ENCODE peak calls at places on chromosomes 12 and 14, in six cellular contexts. Z is spleen, G is colonic mucosa, I is mammary epithelial cell, W is ovary, H is A673. D is an unnamed sample.

GRCh38 chr14:105711058-105711620 is 184.8 kb downstream of the TMEM121 start:
- DNase-seq in G (no peak), W (no peak), H (no peak), I (no peak), Z (no peak), D (no peak)

GRCh38 chr14:94380225-94381148 is 7.9 kb downstream of the SERPINA1 start:
- DNase-seq in I (no peak), H (no peak), Z (no peak), W (no peak), G (no peak), D (no peak)

GRCh38 chr12:123696641-123697040 is 15.5 kb upstream of the ATP6V0A2 start:
- DNase-seq in I (no peak), Z (no peak), W (no peak), H (no peak), G (no peak), D (no peak)

GRCh38 chr12:127459166-127459565 is 807.8 kb upstream of the TMEM132C start:
- DNase-seq in H (no peak), G (no peak), Z (no peak), W (no peak), I (no peak), D (no peak)

GRCh38 chr14:68295316-68295816 is 475.8 kb downstream of the RAD51B start:
- DNase-seq in G (peak; percentile 65), Z (peak; percentile 75), H (no peak), W (peak; percentile 77), I (no peak), D (peak; percentile 41)

GRCh38 chr14:79018846-79019245 is 848.7 kb downstream of the NRXN3 start:
- DNase-seq in I (peak; percentile 47), W (no peak), G (no peak), Z (no peak), H (no peak), D (no peak)

GRCh38 chr12:93434305-93434704 is 7.4 kb downstream of the UBE2N start:
- DNase-seq in Z (no peak), W (no peak), G (no peak), I (no peak), H (no peak), D (no peak)

GRCh38 chr12:76915381-76916169 is 36.8 kb upstream of the CSRP2 start:
- DNase-seq in I (no peak), G (no peak), H (no peak), W (no peak), Z (no peak), D (no peak)

GRCh38 chr14:30194769-30195168 is 267.1 kb upstream of the PRKD1 start:
- DNase-seq in G (no peak), H (peak; percentile 43), Z (no peak), I (peak; percentile 5), W (no peak), D (no peak)

GRCh38 chr12:62834406-62834805 is 100.5 kb downstream of the PPM1H start:
- DNase-seq in Z (no peak), G (no peak), H (no peak), W (peak; percentile 55), I (no peak), D (peak; percentile 43)

GRCh38 chr14:75283162-75283883 is 4.7 kb downstream of the FOS start:
- DNase-seq in H (no peak), G (peak; percentile 74), Z (peak; percentile 76), I (peak; percentile 44), W (no peak), D (no peak)

GRCh38 chr14:68807987-68808386 is 15.1 kb upstream of the ZFP36L1 start:
- DNase-seq in H (no peak), G (no peak), W (no peak), Z (peak; percentile 78), I (no peak), D (no peak)

GRCh38 chr14:74890262-74890661 is 8.5 kb downstream of the DLST start:
- DNase-seq in Z (no peak), I (no peak), W (no peak), H (no peak), G (no peak), D (no peak)

DNA sequence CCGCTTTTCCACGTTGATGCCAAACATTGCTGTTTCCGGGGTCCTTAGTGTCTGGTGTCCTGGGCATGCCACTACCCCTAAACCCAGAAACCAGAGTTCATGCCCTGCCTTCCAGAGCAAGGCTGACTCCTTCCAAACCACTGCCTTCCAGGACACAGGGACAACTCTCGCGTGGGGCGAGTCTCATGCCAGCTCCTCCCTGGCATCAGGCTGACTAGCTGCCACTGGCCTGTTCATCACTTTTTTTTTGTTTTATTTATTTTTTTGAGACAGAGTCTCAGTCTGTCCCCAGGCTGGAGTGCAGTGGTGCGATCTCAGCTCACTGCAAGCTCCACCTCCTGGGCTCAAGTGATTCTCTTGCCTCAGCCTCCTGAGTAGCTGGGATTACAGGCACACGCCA is 4.8 kb downstream of the SETD1B start:
- DNase-seq in Z (peak; percentile 56), H (no peak), W (no peak), G (no peak), I (no peak), D (no peak)
- H3K4me1 ChIP-seq in Z (peaks cover 61% of the 10 kb centered on the region), H (peaks cover 33% of the 10 kb centered on the region), W (peaks cover 8% of the 10 kb centered on the region), G (peaks cover 21% of the 10 kb centered on the region), I (peaks cover 30% of the 10 kb centered on the region), D (peaks cover 57% of the 10 kb centered on the region)

GRCh38 chr14:101875041-101875725 is 89.2 kb upstream of the DYNC1H1 start:
- DNase-seq in Z (no peak), W (no peak), H (no peak), I (no peak), G (no peak), D (no peak)

GRCh38 chr14:101874001-101874400 is 90.4 kb upstream of the DYNC1H1 start:
- DNase-seq in Z (no peak), I (no peak), G (no peak), H (no peak), W (no peak), D (no peak)

GRCh38 chr14:101876539-101876938 is 87.8 kb upstream of the DYNC1H1 start:
- DNase-seq in Z (peak; percentile 92), W (no peak), I (no peak), H (peak; percentile 7), G (peak; percentile 73), D (peak; percentile 63)

GRCh38 chr14:101877766-101878165 is 86.6 kb upstream of the DYNC1H1 start:
- DNase-seq in Z (no peak), W (no peak), H (no peak), I (no peak), G (no peak), D (no peak)

DNA sequence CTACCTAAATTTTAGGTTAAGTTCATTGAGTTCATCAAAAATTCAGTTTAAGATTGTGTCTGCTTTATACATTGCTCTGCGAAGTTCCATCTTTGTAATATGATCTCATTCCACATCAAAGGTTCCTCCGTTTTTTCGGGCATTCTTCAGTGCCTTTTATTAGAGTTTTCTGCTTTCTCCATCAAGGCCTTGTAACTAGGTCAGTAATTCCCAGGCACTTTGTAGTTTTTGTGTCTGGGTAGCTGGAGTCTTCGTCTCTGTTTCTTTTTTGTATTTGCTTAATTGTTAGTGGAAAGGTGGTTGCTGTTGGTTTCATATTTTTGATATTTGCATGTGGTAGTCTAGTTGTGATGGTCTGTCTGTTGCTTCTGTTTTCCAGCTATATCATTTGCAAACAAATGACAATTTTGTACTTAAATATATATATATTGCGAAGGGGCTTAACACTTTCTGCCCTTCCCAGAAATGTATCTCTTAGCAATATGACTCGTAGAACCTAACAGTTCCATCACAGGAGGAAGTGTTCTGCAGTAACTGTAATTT is 88.6 kb upstream of the DYNC1H1 start:
- DNase-seq in Z (no peak), H (no peak), I (no peak), W (no peak), G (no peak), D (no peak)
- H3K4me3 ChIP-seq in Z (no peak overlapping the region), H (no peak overlapping the region), I (no peak overlapping the region), W (no peak overlapping the region), G (no peak overlapping the region), D (no peak overlapping the region)

GRCh38 chr12:15716566-15716965 is 72.6 kb downstream of the EPS8 start:
- DNase-seq in H (no peak), I (no peak), Z (no peak), G (no peak), W (no peak), D (no peak)
- H3K4me1 ChIP-seq in H (no peaks in the 10 kb centered on the region), I (peaks cover 2% of the 10 kb centered on the region), Z (no peaks in the 10 kb centered on the region), G (peaks cover 5% of the 10 kb centered on the region), W (peaks cover 14% of the 10 kb centered on the region), D (peaks cover 33% of the 10 kb centered on the region)

DNA sequence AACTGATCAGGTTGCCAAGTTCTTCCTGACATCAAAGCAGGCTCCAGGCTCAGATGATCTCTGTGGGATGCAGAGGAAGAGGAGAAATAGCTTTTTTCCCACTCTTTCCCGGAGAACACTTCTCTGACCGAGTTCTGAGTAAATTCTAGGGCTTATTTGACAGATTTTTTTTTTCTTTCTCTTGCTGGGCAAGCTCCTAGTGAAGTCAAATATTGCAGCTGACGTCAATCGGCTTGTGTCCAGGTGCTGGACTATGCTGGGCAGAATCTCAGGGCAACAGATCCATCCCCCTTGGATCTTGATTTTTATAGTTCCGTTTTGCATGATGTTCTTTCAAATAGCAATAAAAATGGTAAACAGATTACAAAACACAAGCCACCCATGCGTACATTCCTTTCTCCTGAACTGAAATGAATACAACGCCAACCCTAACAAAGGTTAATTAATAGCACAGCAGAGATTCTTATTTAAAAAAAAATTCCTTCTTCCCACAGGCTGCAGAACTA is 182.2 kb downstream of the NOVA1 start:
- DNase-seq in G (peak; percentile 34), I (no peak), Z (no peak), H (no peak), W (peak; percentile 49), D (no peak)
- H3K4me3 ChIP-seq in G (no peak overlapping the region), I (no peak overlapping the region), Z (no peak overlapping the region), H (no peak overlapping the region), W (no peak overlapping the region), D (no peak overlapping the region)

GRCh38 chr12:5301539-5301938 is 130.4 kb upstream of the NTF3 start:
- DNase-seq in I (no peak), H (no peak), Z (no peak), G (no peak), W (no peak), D (no peak)
- H3K4me1 ChIP-seq in I (no peaks in the 10 kb centered on the region), H (no peaks in the 10 kb centered on the region), Z (no peaks in the 10 kb centered on the region), G (no peaks in the 10 kb centered on the region), W (no peaks in the 10 kb centered on the region), D (no peaks in the 10 kb centered on the region)

DNA sequence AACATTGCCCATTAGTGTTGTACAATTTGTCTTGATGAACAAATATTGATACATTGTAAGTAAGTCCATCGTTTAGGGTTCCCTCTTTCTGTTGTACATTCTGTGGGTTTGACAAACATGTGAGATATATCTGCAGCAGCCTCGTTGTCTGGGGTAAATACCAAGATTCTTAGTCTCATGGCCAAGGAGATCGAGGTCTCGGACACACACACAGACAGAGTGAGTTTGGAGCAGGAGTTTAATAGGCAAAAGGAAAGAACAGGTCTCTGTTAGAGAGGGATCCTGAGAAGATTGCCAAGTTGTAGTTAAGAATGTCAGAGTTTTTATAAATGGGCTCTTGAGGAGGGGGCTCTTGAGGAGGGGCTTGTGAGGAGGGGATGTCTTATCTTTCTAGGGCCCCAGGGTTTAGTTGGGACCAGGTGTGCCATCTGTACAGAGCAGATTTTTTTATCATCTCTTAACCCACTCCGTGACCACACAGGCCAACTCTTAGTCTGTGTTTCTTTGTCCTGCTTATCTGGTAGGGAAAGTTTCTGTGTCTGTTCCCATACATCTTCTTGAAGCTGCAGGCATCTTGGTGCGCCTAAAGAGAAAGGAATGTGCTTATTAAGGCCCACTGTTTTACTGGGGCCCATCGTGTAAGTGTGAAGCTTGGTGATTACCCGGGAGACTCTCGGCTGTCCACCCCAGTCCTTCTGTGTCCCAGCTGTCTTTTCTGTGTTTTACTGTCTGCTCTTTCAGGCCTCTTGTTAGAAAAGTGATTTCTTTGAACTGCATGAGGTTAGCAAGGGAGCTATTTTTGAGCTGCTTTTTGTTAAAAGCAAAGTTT is 22.5 kb upstream of the CLEC2D start:
- DNase-seq in G (no peak), Z (no peak), W (no peak), I (no peak), H (peak; percentile 14), D (no peak)
- H3K4me3 ChIP-seq in G (peak overlapping the region; percentile 68), Z (no peak overlapping the region), W (peak overlapping the region; percentile 68), I (no peak overlapping the region), H (peak overlapping the region; percentile 45), D (peak overlapping the region; percentile 75)